ENCODE peak calls at places on chromosomes 1 and 21, in seven cellular contexts. R is stomach, Y is GM12865, N is colonic mucosa, E is ovary, U is uterus, C is fibroblast of mammary gland. L is an unnamed sample.

GRCh38 chr1:109822749-109823542 is 59.2 kb upstream of the EPS8L3 start:
- DNase-seq in E (no peak), R (no peak), Y (peak; percentile 36), N (no peak), C (no peak), U (no peak), L (no peak)

GRCh38 chr1:228106800-228107054 is 2.4 kb downstream of the MRPL55 start:
- DNase-seq in U (no peak), R (no peak), E (peak; percentile 30), C (no peak), Y (no peak), N (no peak), L (no peak)

GRCh38 chr21:18801468-18801867 is 397.9 kb upstream of the TMPRSS15 start:
- DNase-seq in U (no peak), N (no peak), Y (no peak), R (peak; percentile 27), C (no peak), E (no peak), L (no peak)

GRCh38 chr1:165129568-165130164 is 226.8 kb downstream of the LMX1A start:
- DNase-seq in Y (peak; percentile 56), E (peak; percentile 20), R (peak; percentile 72), C (peak; percentile 44), N (peak; percentile 55), U (no peak), L (peak; percentile 38)

GRCh38 chr1:40199126-40199525 is 37.9 kb downstream of the RLF start:
- DNase-seq in Y (no peak), R (no peak), E (no peak), N (no peak), U (no peak), C (no peak), L (no peak)

GRCh38 chr1:175185918-175186317 is 6.7 kb downstream of the KIAA0040 start:
- DNase-seq in Y (no peak), N (no peak), R (no peak), U (no peak), E (no peak), C (no peak), L (no peak)

GRCh38 chr1:224959121-224959520 is 29.6 kb downstream of the DNAH14 start:
- DNase-seq in N (no peak), E (no peak), R (no peak), U (no peak), C (no peak), Y (no peak), L (no peak)

GRCh38 chr1:36055706-36056105 is 28.2 kb upstream of the TEKT2 start:
- DNase-seq in Y (no peak), C (no peak), U (no peak), N (no peak), E (no peak), R (no peak), L (no peak)

GRCh38 chr1:182752077-182752826 is 37.3 kb upstream of the NPL start:
- DNase-seq in E (no peak), Y (no peak), N (no peak), R (no peak), U (peak; percentile 19), C (peak; percentile 61), L (no peak)

GRCh38 chr1:207058878-207059867 is 6.1 kb downstream of the PFKFB2 start:
- DNase-seq in R (no peak), U (no peak), C (no peak), Y (no peak), N (no peak), E (no peak), L (no peak)

GRCh38 chr1:169260478-169260877 is 107.1 kb downstream of the NME7 start:
- DNase-seq in C (no peak), E (no peak), N (no peak), R (no peak), U (no peak), Y (no peak), L (no peak)

GRCh38 chr1:32733573-32734321 is 31.2 kb upstream of the SYNC start:
- DNase-seq in R (no peak), E (no peak), C (peak; percentile 71), N (no peak), Y (peak; percentile 50), U (no peak), L (no peak)

GRCh38 chr1:53588053-53588779 is 129.0 kb downstream of the DMRTB1 start:
- DNase-seq in C (no peak), E (no peak), Y (no peak), U (no peak), R (peak; percentile 14), N (peak; percentile 4), L (no peak)

GRCh38 chr1:223748773-223749733 is 36.7 kb downstream of the CAPN2 start:
- DNase-seq in U (peak; percentile 61), Y (peak; percentile 69), N (peak; percentile 66), E (peak; percentile 72), C (peak; percentile 50), R (peak; percentile 78), L (no peak)

GRCh38 chr1:219463629-219464028 is 149.3 kb downstream of the ZC3H11B start:
- DNase-seq in U (no peak), C (peak; percentile 73), R (no peak), E (no peak), N (no peak), Y (no peak), L (no peak)

GRCh38 chr1:215597961-215598360 is 30.9 kb downstream of the KCTD3 start:
- DNase-seq in N (no peak), Y (no peak), U (no peak), E (no peak), C (no peak), R (no peak), L (no peak)

DNA sequence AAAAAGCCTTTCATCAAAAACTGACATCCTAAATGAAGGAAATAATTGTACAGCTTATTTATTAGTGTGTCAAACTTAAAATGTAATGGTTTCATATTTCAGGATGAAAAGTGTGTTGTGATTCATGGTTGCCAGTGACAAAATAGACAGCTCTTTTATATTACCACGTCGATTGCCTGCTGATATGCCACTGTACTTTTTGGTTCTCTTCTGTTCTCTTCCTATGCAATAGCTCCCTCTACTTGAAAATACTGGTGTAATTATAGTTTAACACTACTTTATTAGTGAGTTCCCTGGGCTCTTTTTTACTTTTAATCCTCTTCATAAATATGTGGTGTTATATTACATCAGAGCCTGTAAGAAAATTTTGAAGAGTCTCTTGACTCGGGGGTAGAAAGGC is 111.3 kb downstream of the PATJ start:
- DNase-seq in E (no peak), U (no peak), C (peak; percentile 50), R (no peak), Y (no peak), N (no peak), L (peak; percentile 53)
- TF ChIP-seq CTCF in E (no peak), U (no peak), C (peak; percentile 31), R (no peak), Y (no peak), N (no peak), L (peak; percentile 70)

GRCh38 chr1:37574834-37575479 is 18.2 kb downstream of the DNALI1 start:
- DNase-seq in E (no peak), Y (peak; percentile 14), U (no peak), N (no peak), C (peak; percentile 94), R (no peak), L (peak; percentile 90)
- TF ChIP-seq CTCF in E (no peak), Y (no peak), U (no peak), N (no peak), C (no peak), R (no peak), L (no peak)

GRCh38 chr1:12539705-12540579 is 78.1 kb downstream of the DHRS3 start:
- DNase-seq in E (peak; percentile 78), C (peak; percentile 94), U (peak; percentile 87), N (peak; percentile 57), R (peak; percentile 60), Y (no peak), L (peak; percentile 96)
- TF ChIP-seq CTCF in E (peak; percentile 6), C (peak; percentile 13), U (no peak), N (no peak), R (no peak), Y (no peak), L (peak; percentile 42)

DNA sequence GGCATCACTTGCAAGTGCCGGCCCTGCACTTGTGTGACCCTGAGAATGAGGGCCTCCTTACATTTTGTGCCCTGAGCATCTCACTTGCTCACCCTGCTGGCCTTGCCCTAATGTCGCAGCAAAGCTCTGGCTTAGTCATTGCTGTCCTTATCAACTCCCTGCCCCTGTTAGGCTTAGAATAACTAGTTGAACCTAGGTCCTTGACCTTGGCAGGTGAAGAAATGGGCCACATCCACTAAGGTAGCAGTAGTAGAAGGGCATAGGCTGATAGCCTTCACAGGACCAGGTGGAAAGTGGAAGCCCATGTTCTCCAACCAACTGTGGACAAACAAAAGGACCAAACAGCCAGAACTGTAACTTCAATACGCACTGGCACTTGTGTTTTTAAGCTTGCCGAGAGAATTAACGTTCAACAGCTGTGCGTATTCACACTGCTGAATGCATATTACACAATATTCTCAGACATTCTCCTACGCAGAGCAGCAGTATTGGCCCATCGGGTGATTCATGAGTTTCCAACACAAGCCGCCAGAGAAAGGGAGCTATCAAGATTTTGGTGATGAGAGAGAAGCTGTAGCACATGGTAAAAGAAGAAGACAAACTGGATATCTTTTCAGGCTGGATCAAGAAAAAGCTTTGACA is 27.7 kb upstream of the PTGFRN start:
- DNase-seq in C (peak; percentile 97), R (peak; percentile 36), Y (peak; percentile 75), E (peak; percentile 30), U (peak; percentile 90), N (peak; percentile 38), L (peak; percentile 58)
- TF ChIP-seq CTCF in C (peak; percentile 30), R (no peak), Y (peak; percentile 54), E (no peak), U (no peak), N (no peak), L (peak; percentile 61)

DNA sequence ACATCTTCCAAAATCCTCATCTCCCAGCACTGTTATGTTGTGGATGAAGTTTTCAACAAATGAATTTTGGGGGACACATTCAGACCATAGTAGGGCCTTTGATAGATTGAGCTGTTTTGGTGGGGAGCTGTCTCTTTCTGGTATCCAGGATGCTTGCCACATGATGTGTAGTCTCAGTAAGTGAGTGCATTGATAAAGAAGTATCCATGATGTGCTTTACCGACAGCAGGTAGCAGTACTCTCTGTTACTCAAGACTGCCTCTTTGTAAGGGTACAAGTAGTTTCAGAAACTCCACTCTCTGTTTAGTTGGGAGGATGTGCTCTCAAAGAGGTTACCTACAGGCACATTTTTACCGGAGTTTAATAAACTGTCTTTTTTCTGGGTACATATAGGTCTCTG is 26.5 kb downstream of the DYRK1A start:
- DNase-seq in C (no peak), E (no peak), N (no peak), R (no peak), Y (no peak), U (no peak), L (no peak)
- TF ChIP-seq CTCF in C (no peak), E (no peak), N (no peak), R (no peak), Y (no peak), U (no peak), L (no peak)

GRCh38 chr1:58249729-58250586 is 296.6 kb downstream of the OMA1 start:
- DNase-seq in Y (peak; percentile 37), C (peak; percentile 19), N (no peak), E (no peak), U (peak; percentile 20), R (no peak), L (peak; percentile 56)
- TF ChIP-seq CTCF in Y (no peak), C (no peak), N (no peak), E (no peak), U (no peak), R (no peak), L (peak; percentile 36)

GRCh38 chr1:87279966-87280535 is 48.6 kb upstream of the LMO4 start:
- DNase-seq in Y (peak; percentile 9), C (peak; percentile 43), E (no peak), N (no peak), U (no peak), R (no peak), L (peak; percentile 16)
- TF ChIP-seq CTCF in Y (no peak), C (peak; percentile 19), E (no peak), N (no peak), U (no peak), R (no peak), L (peak; percentile 63)

GRCh38 chr1:188188317-188188716 is 1359.6 kb downstream of the PLA2G4A start:
- DNase-seq in C (no peak), R (no peak), Y (no peak), N (no peak), U (no peak), E (no peak), L (no peak)
- TF ChIP-seq CTCF in C (no peak), R (no peak), Y (no peak), N (no peak), U (no peak), E (no peak), L (no peak)

L was measured in HFFc6.